ENCODE peak calls at places on chromosomes 12 and 14, in five cellular contexts. One of them, this sample, is unnamed.

GRCh38 chr12:55727643-55728184 is 1.1 kb downstream of the CD63 start:
- DNase-seq in GM23338: peak; percentile 30
- DNase-seq in testis: peak; percentile 83
- DNase-seq in A549: peak; percentile 46
- DNase-seq in cardiac muscle cell: peak; percentile 71
- DNase-seq in this sample: no peak

GRCh38 chr12:31519525-31519924 is 71.4 kb downstream of the DENND5B start:
- DNase-seq in cardiac muscle cell: no peak
- DNase-seq in GM23338: no peak
- DNase-seq in testis: no peak
- DNase-seq in A549: no peak
- DNase-seq in this sample: no peak

GRCh38 chr12:106227641-106228319 is 20.0 kb downstream of the CKAP4 start:
- DNase-seq in GM23338: no peak
- DNase-seq in A549: no peak
- DNase-seq in testis: no peak
- DNase-seq in cardiac muscle cell: peak; percentile 24
- DNase-seq in this sample: peak; percentile 45

GRCh38 chr12:3491938-3492867 is 1.2 kb downstream of the PRMT8 start:
- DNase-seq in GM23338: peak; percentile 91
- DNase-seq in testis: peak; percentile 72
- DNase-seq in A549: peak; percentile 33
- DNase-seq in cardiac muscle cell: peak; percentile 73
- DNase-seq in this sample: no peak

GRCh38 chr14:32076278-32077080 is 625 bp upstream of the ARHGAP5 start:
- DNase-seq in GM23338: peak; percentile 96
- DNase-seq in A549: peak; percentile 74
- DNase-seq in testis: peak; percentile 96
- DNase-seq in cardiac muscle cell: peak; percentile 99
- DNase-seq in this sample: peak; percentile 71

GRCh38 chr14:88476375-88476774 is 78.4 kb downstream of the PTPN21 start:
- DNase-seq in A549: no peak
- DNase-seq in cardiac muscle cell: no peak
- DNase-seq in testis: no peak
- DNase-seq in GM23338: no peak
- DNase-seq in this sample: no peak

GRCh38 chr12:82413994-82414393 is 55.7 kb downstream of the METTL25 start:
- DNase-seq in cardiac muscle cell: no peak
- DNase-seq in A549: no peak
- DNase-seq in GM23338: no peak
- DNase-seq in testis: no peak
- DNase-seq in this sample: no peak

GRCh38 chr12:98227162-98227561 is 288.2 kb upstream of the TMPO start:
- DNase-seq in A549: no peak
- DNase-seq in testis: peak; percentile 24
- DNase-seq in cardiac muscle cell: peak; percentile 39
- DNase-seq in GM23338: peak; percentile 58
- DNase-seq in this sample: no peak

GRCh38 chr12:46473634-46474201 is 101.1 kb upstream of the SLC38A2 start:
- DNase-seq in GM23338: no peak
- DNase-seq in cardiac muscle cell: peak; percentile 96
- DNase-seq in A549: peak; percentile 86
- DNase-seq in testis: peak; percentile 59
- DNase-seq in this sample: no peak

GRCh38 chr12:63362801-63363200 is 211.8 kb upstream of the AVPR1A start:
- DNase-seq in cardiac muscle cell: no peak
- DNase-seq in testis: no peak
- DNase-seq in GM23338: no peak
- DNase-seq in A549: no peak
- DNase-seq in this sample: no peak

GRCh38 chr12:89162704-89163261 is 189.5 kb downstream of the DUSP6 start:
- DNase-seq in testis: peak; percentile 30
- DNase-seq in cardiac muscle cell: peak; percentile 98
- DNase-seq in GM23338: no peak
- DNase-seq in A549: peak; percentile 31
- DNase-seq in this sample: no peak

GRCh38 chr12:75275702-75276101 is 54.4 kb downstream of the CAPS2 start:
- DNase-seq in GM23338: no peak
- DNase-seq in testis: no peak
- DNase-seq in cardiac muscle cell: no peak
- DNase-seq in A549: no peak
- DNase-seq in this sample: no peak

GRCh38 chr12:50981319-50982239 is 29.2 kb downstream of the HIGD1C start:
- DNase-seq in A549: no peak
- DNase-seq in cardiac muscle cell: no peak
- DNase-seq in GM23338: no peak
- DNase-seq in testis: no peak
- DNase-seq in this sample: no peak

GRCh38 chr14:34283590-34283989 is 178.4 kb downstream of the SPTSSA start:
- DNase-seq in testis: no peak
- DNase-seq in cardiac muscle cell: no peak
- DNase-seq in GM23338: no peak
- DNase-seq in A549: no peak
- DNase-seq in this sample: no peak

GRCh38 chr12:65500121-65500846 is 221.8 kb downstream of the MSRB3 start:
- DNase-seq in cardiac muscle cell: peak; percentile 54
- DNase-seq in GM23338: no peak
- DNase-seq in testis: no peak
- DNase-seq in A549: no peak
- DNase-seq in this sample: no peak

GRCh38 chr12:94561943-94562411 is 88.4 kb downstream of the TMCC3 start:
- DNase-seq in GM23338: no peak
- DNase-seq in testis: peak; percentile 45
- DNase-seq in cardiac muscle cell: no peak
- DNase-seq in A549: no peak
- DNase-seq in this sample: no peak

GRCh38 chr12:89932950-89933349 is 224.3 kb upstream of the ATP2B1 start:
- DNase-seq in A549: no peak
- DNase-seq in cardiac muscle cell: no peak
- DNase-seq in testis: no peak
- DNase-seq in GM23338: no peak
- DNase-seq in this sample: no peak

GRCh38 chr12:52210186-52210924 is 18.5 kb upstream of the KRT80 start:
- DNase-seq in GM23338: no peak
- DNase-seq in cardiac muscle cell: peak; percentile 90
- DNase-seq in testis: no peak
- DNase-seq in A549: no peak
- DNase-seq in this sample: no peak

GRCh38 chr12:52209321-52209720 is 17.5 kb upstream of the KRT80 start:
- DNase-seq in GM23338: no peak
- DNase-seq in A549: no peak
- DNase-seq in testis: no peak
- DNase-seq in cardiac muscle cell: no peak
- DNase-seq in this sample: no peak

GRCh38 chr12:52212701-52213540 is 20.1 kb upstream of the KRT7 start:
- DNase-seq in testis: no peak
- DNase-seq in GM23338: no peak
- DNase-seq in A549: no peak
- DNase-seq in cardiac muscle cell: no peak
- DNase-seq in this sample: no peak

GRCh38 chr12:52211716-52212585 is 20.1 kb upstream of the KRT80 start:
- DNase-seq in testis: no peak
- DNase-seq in GM23338: no peak
- DNase-seq in cardiac muscle cell: no peak
- DNase-seq in A549: no peak
- DNase-seq in this sample: no peak

GRCh38 chr12:52210925-52211650 is 19.3 kb upstream of the KRT80 start:
- DNase-seq in testis: no peak
- DNase-seq in GM23338: no peak
- DNase-seq in A549: no peak
- DNase-seq in cardiac muscle cell: no peak
- DNase-seq in this sample: no peak
- H3K4me1 ChIP-seq in testis: no peaks in the 10 kb centered on the region
- H3K4me1 ChIP-seq in GM23338: no peaks in the 10 kb centered on the region
- H3K4me1 ChIP-seq in A549: peaks cover 82% of the 10 kb centered on the region
- H3K4me1 ChIP-seq in cardiac muscle cell: peaks cover 7% of the 10 kb centered on the region
- H3K4me1 ChIP-seq in this sample: no peaks in the 10 kb centered on the region

GRCh38 chr12:120228291-120229070 is 27.6 kb upstream of the RPLP0 start:
- DNase-seq in GM23338: peak; percentile 98
- DNase-seq in A549: peak; percentile 92
- DNase-seq in testis: peak; percentile 84
- DNase-seq in cardiac muscle cell: peak; percentile 87
- DNase-seq in this sample: peak; percentile 74
- H3K4me3 ChIP-seq in GM23338: peak overlapping the region; percentile 53
- H3K4me3 ChIP-seq in A549: no peak overlapping the region
- H3K4me3 ChIP-seq in testis: no peak overlapping the region
- H3K4me3 ChIP-seq in cardiac muscle cell: peak overlapping the region; percentile 1
- H3K4me3 ChIP-seq in this sample: peak overlapping the region; percentile 27

DNA sequence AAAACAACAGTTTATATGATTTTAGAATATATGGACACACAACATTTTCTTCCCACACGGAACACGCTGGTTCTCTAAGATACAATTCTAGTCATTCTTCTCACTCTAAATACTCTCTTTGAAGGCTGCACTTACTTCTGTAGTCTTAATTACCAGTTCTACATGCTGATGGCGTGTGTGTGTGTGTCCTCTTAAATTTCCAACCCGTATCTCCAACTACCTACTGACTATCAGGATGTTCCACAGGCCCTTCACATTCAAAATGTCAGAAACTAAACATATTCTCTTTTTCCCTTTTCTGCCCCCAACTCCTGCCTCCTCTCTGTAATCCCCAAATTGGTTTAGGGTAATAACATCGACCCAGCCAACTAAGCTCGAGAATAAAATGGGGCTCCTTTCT is 75.2 kb downstream of the DUSP16 start:
- DNase-seq in GM23338: no peak
- DNase-seq in A549: no peak
- DNase-seq in testis: no peak
- DNase-seq in cardiac muscle cell: no peak
- DNase-seq in this sample: no peak
- H3K27ac ChIP-seq in GM23338: no peak overlapping the region
- H3K27ac ChIP-seq in A549: no peak overlapping the region
- H3K27ac ChIP-seq in testis: no peak overlapping the region
- H3K27ac ChIP-seq in cardiac muscle cell: no peak overlapping the region
- H3K27ac ChIP-seq in this sample: peak overlapping the region; percentile 21

GRCh38 chr12:69933115-69933552 is 108.1 kb downstream of the MYRFL start:
- DNase-seq in GM23338: peak; percentile 89
- DNase-seq in cardiac muscle cell: no peak
- DNase-seq in A549: no peak
- DNase-seq in testis: no peak
- DNase-seq in this sample: no peak
- H3K4me1 ChIP-seq in GM23338: peaks cover 44% of the 10 kb centered on the region
- H3K4me1 ChIP-seq in cardiac muscle cell: peaks cover 19% of the 10 kb centered on the region
- H3K4me1 ChIP-seq in A549: no peaks in the 10 kb centered on the region
- H3K4me1 ChIP-seq in testis: no peaks in the 10 kb centered on the region
- H3K4me1 ChIP-seq in this sample: no peaks in the 10 kb centered on the region

GRCh38 chr12:70467908-70468733 is 102.0 kb downstream of the KCNMB4 start:
- DNase-seq in GM23338: peak; percentile 8
- DNase-seq in A549: no peak
- DNase-seq in cardiac muscle cell: no peak
- DNase-seq in testis: peak; percentile 67
- DNase-seq in this sample: no peak

GRCh38 chr12:70466753-70467152 is 100.7 kb downstream of the KCNMB4 start:
- DNase-seq in cardiac muscle cell: no peak
- DNase-seq in A549: no peak
- DNase-seq in GM23338: no peak
- DNase-seq in testis: no peak
- DNase-seq in this sample: no peak

GRCh38 chr12:70468741-70469140 is 102.7 kb downstream of the KCNMB4 start:
- DNase-seq in testis: no peak
- DNase-seq in GM23338: no peak
- DNase-seq in A549: no peak
- DNase-seq in cardiac muscle cell: no peak
- DNase-seq in this sample: no peak

GRCh38 chr12:70469221-70469820 is 103.2 kb downstream of the KCNMB4 start:
- DNase-seq in A549: no peak
- DNase-seq in testis: no peak
- DNase-seq in cardiac muscle cell: no peak
- DNase-seq in GM23338: no peak
- DNase-seq in this sample: no peak

DNA sequence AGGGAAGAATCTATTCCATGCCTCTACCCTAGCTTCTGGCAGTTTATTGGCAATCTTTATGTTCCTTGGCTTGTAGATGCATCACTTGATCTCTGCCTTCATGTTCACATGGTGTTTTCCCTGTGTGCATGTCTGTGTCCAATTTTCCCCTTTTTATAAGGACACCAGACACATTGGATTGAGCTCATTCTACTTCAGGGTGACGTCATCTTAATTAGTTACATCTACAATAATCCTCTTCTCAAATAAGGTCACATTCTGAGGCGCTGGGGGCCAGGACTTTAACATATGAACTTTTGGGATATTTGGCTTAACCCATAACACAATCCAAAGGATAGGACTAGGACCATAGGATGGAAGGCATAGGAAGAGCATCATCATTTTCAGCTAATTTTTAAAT is 101.4 kb downstream of the KCNMB4 start:
- DNase-seq in A549: no peak
- DNase-seq in cardiac muscle cell: no peak
- DNase-seq in GM23338: no peak
- DNase-seq in testis: no peak
- DNase-seq in this sample: no peak
- H3K4me3 ChIP-seq in A549: no peak overlapping the region
- H3K4me3 ChIP-seq in cardiac muscle cell: no peak overlapping the region
- H3K4me3 ChIP-seq in GM23338: no peak overlapping the region
- H3K4me3 ChIP-seq in testis: peak overlapping the region; percentile 42
- H3K4me3 ChIP-seq in this sample: no peak overlapping the region

GRCh38 chr14:71339650-71340415 is 432.6 kb downstream of the PCNX1 start:
- DNase-seq in GM23338: no peak
- DNase-seq in testis: no peak
- DNase-seq in A549: no peak
- DNase-seq in cardiac muscle cell: no peak
- DNase-seq in this sample: no peak
- H3K27ac ChIP-seq in GM23338: no peak overlapping the region
- H3K27ac ChIP-seq in testis: no peak overlapping the region
- H3K27ac ChIP-seq in A549: no peak overlapping the region
- H3K27ac ChIP-seq in cardiac muscle cell: no peak overlapping the region
- H3K27ac ChIP-seq in this sample: no peak overlapping the region

DNA sequence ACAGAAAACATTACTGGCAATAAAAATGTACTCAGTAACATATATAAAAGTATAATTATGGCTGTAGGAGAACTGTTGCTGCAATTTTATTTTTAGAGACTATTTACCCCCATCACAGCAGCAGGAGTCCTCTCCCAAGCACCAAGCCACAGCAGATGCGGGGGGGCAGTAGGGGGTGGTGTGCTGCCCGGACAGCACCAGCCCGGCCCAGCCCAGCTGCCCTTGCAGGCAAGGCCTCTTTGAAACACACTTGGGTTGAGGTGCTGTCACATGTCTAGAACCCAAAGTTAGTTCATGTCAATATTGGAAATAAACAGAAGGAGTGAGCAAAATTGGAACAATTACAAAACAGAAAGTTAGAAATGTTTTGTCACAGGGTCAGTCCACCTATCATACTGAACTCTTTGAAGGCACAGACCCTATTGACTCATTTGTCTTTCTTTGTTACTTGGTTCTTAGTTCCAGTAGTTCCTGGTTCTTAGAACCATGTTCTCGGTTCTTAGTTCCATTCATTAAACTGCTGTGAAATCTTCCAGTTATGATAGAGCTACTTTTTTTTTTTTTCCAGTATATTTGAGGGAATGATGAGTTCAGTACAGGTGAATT is 22.7 kb downstream of the CCNK start:
- DNase-seq in A549: no peak
- DNase-seq in GM23338: no peak
- DNase-seq in cardiac muscle cell: no peak
- DNase-seq in testis: no peak
- DNase-seq in this sample: no peak
- H3K4me1 ChIP-seq in A549: no peaks in the 10 kb centered on the region
- H3K4me1 ChIP-seq in GM23338: peaks cover 23% of the 10 kb centered on the region
- H3K4me1 ChIP-seq in cardiac muscle cell: no peaks in the 10 kb centered on the region
- H3K4me1 ChIP-seq in testis: no peaks in the 10 kb centered on the region
- H3K4me1 ChIP-seq in this sample: no peaks in the 10 kb centered on the region